ENCODE peak calls at places on chromosomes 13 and 19, in five cellular contexts. One of them, this sample, is unnamed.
A peak's percentile ranks its signal among the peaks of the same experiment; 100 is the strongest.

GRCh38 chr13:108283110-108283509 is 13.6 kb downstream of the TNFSF13B start:
- DNase-seq in AG04450: no peak
- DNase-seq in activated CD4-positive, alpha-beta T cell treated with anti-CD3 and anti-CD28 coated beads for 1 hour: no peak
- DNase-seq in type B pancreatic cell: no peak
- DNase-seq in T-helper 9 cell: no peak
- DNase-seq in this sample: peak; percentile 74

GRCh38 chr19:48537541-48537940 is 14.4 kb upstream of the SULT2B1 start:
- DNase-seq in T-helper 9 cell: no peak
- DNase-seq in type B pancreatic cell: no peak
- DNase-seq in AG04450: no peak
- DNase-seq in activated CD4-positive, alpha-beta T cell treated with anti-CD3 and anti-CD28 coated beads for 1 hour: no peak
- DNase-seq in this sample: no peak

GRCh38 chr19:4152241-4152998 is 1.0 kb upstream of the CREB3L3 start:
- DNase-seq in T-helper 9 cell: no peak
- DNase-seq in AG04450: no peak
- DNase-seq in activated CD4-positive, alpha-beta T cell treated with anti-CD3 and anti-CD28 coated beads for 1 hour: no peak
- DNase-seq in type B pancreatic cell: no peak
- DNase-seq in this sample: no peak

GRCh38 chr19:950352-951066 is 24.7 kb downstream of the ARID3A start:
- DNase-seq in activated CD4-positive, alpha-beta T cell treated with anti-CD3 and anti-CD28 coated beads for 1 hour: no peak
- DNase-seq in AG04450: no peak
- DNase-seq in type B pancreatic cell: no peak
- DNase-seq in T-helper 9 cell: no peak
- DNase-seq in this sample: no peak

GRCh38 chr19:22622020-22622419 is 12.1 kb upstream of the ZNF492 start:
- DNase-seq in AG04450: no peak
- DNase-seq in T-helper 9 cell: no peak
- DNase-seq in type B pancreatic cell: no peak
- DNase-seq in activated CD4-positive, alpha-beta T cell treated with anti-CD3 and anti-CD28 coated beads for 1 hour: no peak
- DNase-seq in this sample: no peak

GRCh38 chr19:58317481-58318072 is 9.2 kb upstream of the ZSCAN22 start:
- DNase-seq in T-helper 9 cell: no peak
- DNase-seq in type B pancreatic cell: no peak
- DNase-seq in AG04450: no peak
- DNase-seq in activated CD4-positive, alpha-beta T cell treated with anti-CD3 and anti-CD28 coated beads for 1 hour: no peak
- DNase-seq in this sample: peak; percentile 59

GRCh38 chr19:19361075-19361594 is 40.5 kb downstream of the MAU2 start:
- DNase-seq in AG04450: peak; percentile 58
- DNase-seq in activated CD4-positive, alpha-beta T cell treated with anti-CD3 and anti-CD28 coated beads for 1 hour: peak; percentile 31
- DNase-seq in T-helper 9 cell: peak; percentile 64
- DNase-seq in type B pancreatic cell: no peak
- DNase-seq in this sample: peak; percentile 92

GRCh38 chr19:50833117-50833801 is at the start of gene KLK15:
- DNase-seq in type B pancreatic cell: no peak
- DNase-seq in T-helper 9 cell: no peak
- DNase-seq in AG04450: no peak
- DNase-seq in activated CD4-positive, alpha-beta T cell treated with anti-CD3 and anti-CD28 coated beads for 1 hour: no peak
- DNase-seq in this sample: no peak

GRCh38 chr19:3708207-3708931 is at the start of gene TJP3:
- DNase-seq in type B pancreatic cell: no peak
- DNase-seq in T-helper 9 cell: no peak
- DNase-seq in activated CD4-positive, alpha-beta T cell treated with anti-CD3 and anti-CD28 coated beads for 1 hour: no peak
- DNase-seq in AG04450: no peak
- DNase-seq in this sample: peak; percentile 34

GRCh38 chr13:72205773-72206172 is 338.8 kb upstream of the DACH1 start:
- DNase-seq in activated CD4-positive, alpha-beta T cell treated with anti-CD3 and anti-CD28 coated beads for 1 hour: no peak
- DNase-seq in type B pancreatic cell: no peak
- DNase-seq in AG04450: no peak
- DNase-seq in T-helper 9 cell: no peak
- DNase-seq in this sample: no peak

GRCh38 chr19:9586764-9587163 is 2.5 kb upstream of the ZNF121 start:
- DNase-seq in activated CD4-positive, alpha-beta T cell treated with anti-CD3 and anti-CD28 coated beads for 1 hour: peak; percentile 60
- DNase-seq in AG04450: peak; percentile 23
- DNase-seq in T-helper 9 cell: peak; percentile 66
- DNase-seq in type B pancreatic cell: no peak
- DNase-seq in this sample: peak; percentile 83

GRCh38 chr13:59086147-59086546 is 1077.6 kb downstream of the DIAPH3 start:
- DNase-seq in activated CD4-positive, alpha-beta T cell treated with anti-CD3 and anti-CD28 coated beads for 1 hour: no peak
- DNase-seq in type B pancreatic cell: no peak
- DNase-seq in AG04450: peak; percentile 27
- DNase-seq in T-helper 9 cell: no peak
- DNase-seq in this sample: no peak

GRCh38 chr13:113117335-113117872 is 5.2 kb upstream of the F10 start:
- DNase-seq in AG04450: no peak
- DNase-seq in activated CD4-positive, alpha-beta T cell treated with anti-CD3 and anti-CD28 coated beads for 1 hour: no peak
- DNase-seq in type B pancreatic cell: peak; percentile 49
- DNase-seq in T-helper 9 cell: no peak
- DNase-seq in this sample: peak; percentile 42

GRCh38 chr19:17576758-17577532 is 21.5 kb downstream of the COLGALT1 start:
- DNase-seq in type B pancreatic cell: peak; percentile 78
- DNase-seq in activated CD4-positive, alpha-beta T cell treated with anti-CD3 and anti-CD28 coated beads for 1 hour: no peak
- DNase-seq in AG04450: no peak
- DNase-seq in T-helper 9 cell: no peak
- DNase-seq in this sample: peak; percentile 7

GRCh38 chr19:6481541-6482342 is at the start of gene DENND1C:
- DNase-seq in T-helper 9 cell: peak; percentile 40
- DNase-seq in AG04450: no peak
- DNase-seq in activated CD4-positive, alpha-beta T cell treated with anti-CD3 and anti-CD28 coated beads for 1 hour: peak; percentile 51
- DNase-seq in type B pancreatic cell: no peak
- DNase-seq in this sample: peak; percentile 14

GRCh38 chr19:32322541-32322940 is 22.9 kb upstream of the ZNF507 start:
- DNase-seq in type B pancreatic cell: peak; percentile 58
- DNase-seq in activated CD4-positive, alpha-beta T cell treated with anti-CD3 and anti-CD28 coated beads for 1 hour: no peak
- DNase-seq in T-helper 9 cell: no peak
- DNase-seq in AG04450: no peak
- DNase-seq in this sample: no peak

GRCh38 chr13:63455938-63456337 is 2040.3 kb upstream of the PCDH20 start:
- DNase-seq in type B pancreatic cell: no peak
- DNase-seq in AG04450: no peak
- DNase-seq in T-helper 9 cell: no peak
- DNase-seq in activated CD4-positive, alpha-beta T cell treated with anti-CD3 and anti-CD28 coated beads for 1 hour: no peak
- DNase-seq in this sample: no peak

GRCh38 chr19:13902993-13903555 is 2.8 kb downstream of the BRME1 start:
- DNase-seq in type B pancreatic cell: no peak
- DNase-seq in T-helper 9 cell: no peak
- DNase-seq in activated CD4-positive, alpha-beta T cell treated with anti-CD3 and anti-CD28 coated beads for 1 hour: no peak
- DNase-seq in AG04450: no peak
- DNase-seq in this sample: peak; percentile 26

GRCh38 chr13:103810026-103810425 is 743.8 kb upstream of the SLC10A2 start:
- DNase-seq in activated CD4-positive, alpha-beta T cell treated with anti-CD3 and anti-CD28 coated beads for 1 hour: no peak
- DNase-seq in AG04450: no peak
- DNase-seq in T-helper 9 cell: no peak
- DNase-seq in type B pancreatic cell: no peak
- DNase-seq in this sample: no peak

GRCh38 chr13:113359556-113359955 is 4.4 kb downstream of the GRTP1 start:
- DNase-seq in type B pancreatic cell: no peak
- DNase-seq in T-helper 9 cell: no peak
- DNase-seq in activated CD4-positive, alpha-beta T cell treated with anti-CD3 and anti-CD28 coated beads for 1 hour: no peak
- DNase-seq in AG04450: no peak
- DNase-seq in this sample: no peak

GRCh38 chr13:43136940-43137574 is 113.7 kb downstream of the DNAJC15 start:
- DNase-seq in type B pancreatic cell: no peak
- DNase-seq in T-helper 9 cell: no peak
- DNase-seq in AG04450: no peak
- DNase-seq in activated CD4-positive, alpha-beta T cell treated with anti-CD3 and anti-CD28 coated beads for 1 hour: no peak
- DNase-seq in this sample: peak; percentile 29

GRCh38 chr13:30305456-30305855 is 1.9 kb downstream of the KATNAL1 start:
- DNase-seq in T-helper 9 cell: no peak
- DNase-seq in type B pancreatic cell: no peak
- DNase-seq in activated CD4-positive, alpha-beta T cell treated with anti-CD3 and anti-CD28 coated beads for 1 hour: no peak
- DNase-seq in AG04450: no peak
- DNase-seq in this sample: no peak

GRCh38 chr13:113656015-113656588 is 1.9 kb downstream of the ATP4B start:
- DNase-seq in AG04450: no peak
- DNase-seq in type B pancreatic cell: peak; percentile 66
- DNase-seq in T-helper 9 cell: no peak
- DNase-seq in activated CD4-positive, alpha-beta T cell treated with anti-CD3 and anti-CD28 coated beads for 1 hour: no peak
- DNase-seq in this sample: no peak

This sample was measured in adipocyte.